ENCODE peak calls at places on chromosomes 2 and 18, in six cellular contexts. One of them, this sample, is unnamed.

GRCh38 chr2:178377046-178377445 is 73.9 kb downstream of the PRKRA start:
- DNase-seq in thyroid gland: no peak
- DNase-seq in body of pancreas: no peak
- DNase-seq in Peyer's patch: no peak
- DNase-seq in upper lobe of left lung: no peak
- DNase-seq in sigmoid colon: no peak
- DNase-seq in this sample: no peak

GRCh38 chr18:31992836-31993575 is 25.6 kb upstream of the RNF125 start:
- DNase-seq in upper lobe of left lung: no peak
- DNase-seq in sigmoid colon: no peak
- DNase-seq in body of pancreas: no peak
- DNase-seq in thyroid gland: no peak
- DNase-seq in Peyer's patch: no peak
- DNase-seq in this sample: no peak

GRCh38 chr2:18578033-18578432 is 11.3 kb downstream of the NT5C1B start:
- DNase-seq in upper lobe of left lung: no peak
- DNase-seq in Peyer's patch: no peak
- DNase-seq in body of pancreas: no peak
- DNase-seq in sigmoid colon: no peak
- DNase-seq in thyroid gland: no peak
- DNase-seq in this sample: no peak

GRCh38 chr18:64330161-64330560 is 181.3 kb upstream of the LINC00305 start:
- DNase-seq in thyroid gland: no peak
- DNase-seq in upper lobe of left lung: no peak
- DNase-seq in Peyer's patch: no peak
- DNase-seq in sigmoid colon: no peak
- DNase-seq in body of pancreas: no peak
- DNase-seq in this sample: no peak

GRCh38 chr18:45324489-45325111 is 290.7 kb upstream of the SLC14A2 start:
- DNase-seq in thyroid gland: peak; percentile 24
- DNase-seq in Peyer's patch: peak; percentile 51
- DNase-seq in sigmoid colon: peak; percentile 84
- DNase-seq in upper lobe of left lung: peak; percentile 23
- DNase-seq in body of pancreas: peak; percentile 18
- DNase-seq in this sample: no peak

GRCh38 chr2:16184341-16184890 is 244.1 kb downstream of the MYCN start:
- DNase-seq in body of pancreas: no peak
- DNase-seq in Peyer's patch: no peak
- DNase-seq in sigmoid colon: no peak
- DNase-seq in thyroid gland: no peak
- DNase-seq in upper lobe of left lung: no peak
- DNase-seq in this sample: no peak

GRCh38 chr2:238476258-238476657 is 49.5 kb downstream of the ASB1 start:
- DNase-seq in thyroid gland: no peak
- DNase-seq in sigmoid colon: no peak
- DNase-seq in body of pancreas: no peak
- DNase-seq in upper lobe of left lung: no peak
- DNase-seq in Peyer's patch: no peak
- DNase-seq in this sample: no peak

GRCh38 chr2:156300337-156300736 is 32.2 kb downstream of the NR4A2 start:
- DNase-seq in Peyer's patch: no peak
- DNase-seq in body of pancreas: no peak
- DNase-seq in thyroid gland: no peak
- DNase-seq in sigmoid colon: no peak
- DNase-seq in upper lobe of left lung: no peak
- DNase-seq in this sample: no peak

GRCh38 chr2:120934221-120934639 is 198.6 kb downstream of the GLI2 start:
- DNase-seq in sigmoid colon: no peak
- DNase-seq in upper lobe of left lung: no peak
- DNase-seq in thyroid gland: no peak
- DNase-seq in body of pancreas: no peak
- DNase-seq in Peyer's patch: no peak
- DNase-seq in this sample: no peak
- H3K4me1 ChIP-seq in sigmoid colon: no peaks in the 10 kb centered on the region
- H3K4me1 ChIP-seq in upper lobe of left lung: peaks cover 12% of the 10 kb centered on the region
- H3K4me1 ChIP-seq in thyroid gland: peaks cover 3% of the 10 kb centered on the region
- H3K4me1 ChIP-seq in body of pancreas: peaks cover 17% of the 10 kb centered on the region
- H3K4me1 ChIP-seq in Peyer's patch: no peaks in the 10 kb centered on the region
- H3K4me1 ChIP-seq in this sample: peaks cover 66% of the 10 kb centered on the region

GRCh38 chr2:157301323-157301722 is 24.3 kb downstream of the ERMN start:
- DNase-seq in sigmoid colon: no peak
- DNase-seq in thyroid gland: no peak
- DNase-seq in upper lobe of left lung: no peak
- DNase-seq in Peyer's patch: no peak
- DNase-seq in body of pancreas: no peak
- DNase-seq in this sample: no peak
- TF ChIP-seq POLR2A in sigmoid colon: no peak
- TF ChIP-seq POLR2A in thyroid gland: no peak
- TF ChIP-seq POLR2A in upper lobe of left lung: no peak
- TF ChIP-seq POLR2A in Peyer's patch: no peak
- TF ChIP-seq POLR2A in body of pancreas: no peak
- TF ChIP-seq POLR2A in this sample: no peak

DNA sequence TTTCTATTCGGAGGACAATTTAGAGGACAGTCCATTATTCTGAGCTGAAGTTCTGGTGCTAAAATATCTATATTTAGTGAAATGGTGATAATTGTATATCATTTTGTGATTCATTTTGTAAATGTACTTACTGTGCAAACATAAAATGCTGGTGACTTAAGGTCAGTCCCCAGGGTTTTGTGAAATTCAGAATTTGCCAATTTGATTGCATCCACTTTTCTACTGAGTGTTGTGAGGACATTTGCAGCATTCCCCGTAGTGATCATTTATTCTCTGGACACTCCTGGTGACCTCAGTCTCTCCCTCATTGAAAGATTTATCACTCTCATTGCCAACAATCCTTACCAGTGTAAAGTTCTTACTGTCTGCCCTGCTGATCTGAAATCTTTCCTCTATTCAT is 98.2 kb downstream of the SOCS6 start:
- DNase-seq in Peyer's patch: no peak
- DNase-seq in body of pancreas: no peak
- DNase-seq in upper lobe of left lung: no peak
- DNase-seq in sigmoid colon: no peak
- DNase-seq in thyroid gland: no peak
- DNase-seq in this sample: no peak
- H3K4me1 ChIP-seq in Peyer's patch: no peaks in the 10 kb centered on the region
- H3K4me1 ChIP-seq in body of pancreas: no peaks in the 10 kb centered on the region
- H3K4me1 ChIP-seq in upper lobe of left lung: no peaks in the 10 kb centered on the region
- H3K4me1 ChIP-seq in sigmoid colon: no peaks in the 10 kb centered on the region
- H3K4me1 ChIP-seq in thyroid gland: no peaks in the 10 kb centered on the region
- H3K4me1 ChIP-seq in this sample: peaks cover 11% of the 10 kb centered on the region

DNA sequence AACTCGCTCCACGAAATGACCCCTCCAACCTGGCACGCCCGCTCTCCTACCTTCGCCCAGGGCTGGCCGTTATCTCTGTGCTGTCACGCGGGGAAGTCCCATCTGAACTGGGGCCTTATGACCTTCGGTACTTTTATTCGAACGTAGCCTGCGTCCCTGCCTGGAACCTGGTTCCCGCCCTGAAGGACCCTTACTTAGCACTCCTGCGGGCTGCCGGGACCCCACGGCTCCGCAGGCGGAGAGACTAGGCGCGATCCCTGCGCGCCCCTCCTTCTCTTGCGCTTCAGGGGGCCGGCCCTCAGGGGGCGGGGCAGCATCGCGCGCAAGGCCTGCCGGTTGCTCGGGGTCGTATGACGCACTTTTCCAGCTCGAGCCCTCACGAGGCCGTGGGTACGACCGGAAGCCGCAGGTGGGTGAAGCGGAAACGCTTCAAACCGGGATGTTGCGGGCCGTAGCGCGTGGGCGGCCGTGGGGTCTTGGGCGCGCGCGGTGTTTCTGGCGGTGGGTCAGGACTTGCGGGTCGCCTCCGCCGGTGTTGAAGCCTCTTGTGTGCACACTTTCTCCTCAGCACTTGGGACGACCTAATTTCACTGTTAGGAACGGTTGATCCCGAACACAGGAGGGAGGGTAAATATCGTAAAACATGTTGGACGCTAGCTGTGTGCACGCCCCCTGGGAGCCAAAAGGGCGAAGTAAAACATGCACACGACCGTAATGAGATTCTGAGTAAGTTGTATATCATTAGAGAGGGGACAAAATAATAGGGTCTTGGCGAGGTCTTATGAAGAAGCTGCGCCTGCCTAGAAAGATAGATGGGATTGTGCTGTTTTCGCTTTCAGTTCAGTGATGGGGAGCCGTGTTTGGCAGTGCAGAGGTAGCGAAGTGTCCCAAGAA is at the start of the genes LIPT1 and TSGA10:
- DNase-seq in upper lobe of left lung: peak; percentile 94
- DNase-seq in body of pancreas: peak; percentile 89
- DNase-seq in thyroid gland: peak; percentile 95
- DNase-seq in sigmoid colon: peak; percentile 97
- DNase-seq in Peyer's patch: peak; percentile 97
- DNase-seq in this sample: peak; percentile 28
- TF ChIP-seq POLR2A in upper lobe of left lung: peak; percentile 80
- TF ChIP-seq POLR2A in body of pancreas: peak; percentile 92
- TF ChIP-seq POLR2A in thyroid gland: peak; percentile 98
- TF ChIP-seq POLR2A in sigmoid colon: peak; percentile 78
- TF ChIP-seq POLR2A in Peyer's patch: peak; percentile 68
- TF ChIP-seq POLR2A in this sample: no peak

DNA sequence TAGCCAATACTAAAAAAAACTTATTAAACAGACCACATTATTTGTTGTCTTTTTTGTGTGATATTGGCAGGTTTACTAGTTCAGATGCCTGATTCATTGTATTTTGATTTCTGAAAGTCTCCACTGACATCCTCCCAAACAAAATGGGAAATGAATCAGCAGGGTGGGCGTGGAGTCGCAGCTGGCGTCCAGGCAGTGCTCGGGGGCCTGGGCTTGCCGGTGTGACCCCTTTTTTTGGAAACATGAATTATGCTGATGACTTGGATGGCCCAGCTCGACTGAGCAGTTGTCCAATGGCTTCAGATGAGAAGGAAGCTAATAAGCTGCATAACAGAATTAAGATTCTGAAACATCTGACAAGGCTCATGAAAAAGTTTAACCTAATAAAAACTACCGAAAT is 1.7 kb upstream of the KCNG2 start:
- DNase-seq in upper lobe of left lung: no peak
- DNase-seq in body of pancreas: no peak
- DNase-seq in Peyer's patch: no peak
- DNase-seq in thyroid gland: no peak
- DNase-seq in sigmoid colon: peak; percentile 36
- DNase-seq in this sample: no peak
- H3K4me1 ChIP-seq in upper lobe of left lung: peaks cover 25% of the 10 kb centered on the region
- H3K4me1 ChIP-seq in body of pancreas: peaks cover 30% of the 10 kb centered on the region
- H3K4me1 ChIP-seq in Peyer's patch: peaks cover 4% of the 10 kb centered on the region
- H3K4me1 ChIP-seq in thyroid gland: peaks cover 16% of the 10 kb centered on the region
- H3K4me1 ChIP-seq in sigmoid colon: no peaks in the 10 kb centered on the region
- H3K4me1 ChIP-seq in this sample: peaks cover 39% of the 10 kb centered on the region

DNA sequence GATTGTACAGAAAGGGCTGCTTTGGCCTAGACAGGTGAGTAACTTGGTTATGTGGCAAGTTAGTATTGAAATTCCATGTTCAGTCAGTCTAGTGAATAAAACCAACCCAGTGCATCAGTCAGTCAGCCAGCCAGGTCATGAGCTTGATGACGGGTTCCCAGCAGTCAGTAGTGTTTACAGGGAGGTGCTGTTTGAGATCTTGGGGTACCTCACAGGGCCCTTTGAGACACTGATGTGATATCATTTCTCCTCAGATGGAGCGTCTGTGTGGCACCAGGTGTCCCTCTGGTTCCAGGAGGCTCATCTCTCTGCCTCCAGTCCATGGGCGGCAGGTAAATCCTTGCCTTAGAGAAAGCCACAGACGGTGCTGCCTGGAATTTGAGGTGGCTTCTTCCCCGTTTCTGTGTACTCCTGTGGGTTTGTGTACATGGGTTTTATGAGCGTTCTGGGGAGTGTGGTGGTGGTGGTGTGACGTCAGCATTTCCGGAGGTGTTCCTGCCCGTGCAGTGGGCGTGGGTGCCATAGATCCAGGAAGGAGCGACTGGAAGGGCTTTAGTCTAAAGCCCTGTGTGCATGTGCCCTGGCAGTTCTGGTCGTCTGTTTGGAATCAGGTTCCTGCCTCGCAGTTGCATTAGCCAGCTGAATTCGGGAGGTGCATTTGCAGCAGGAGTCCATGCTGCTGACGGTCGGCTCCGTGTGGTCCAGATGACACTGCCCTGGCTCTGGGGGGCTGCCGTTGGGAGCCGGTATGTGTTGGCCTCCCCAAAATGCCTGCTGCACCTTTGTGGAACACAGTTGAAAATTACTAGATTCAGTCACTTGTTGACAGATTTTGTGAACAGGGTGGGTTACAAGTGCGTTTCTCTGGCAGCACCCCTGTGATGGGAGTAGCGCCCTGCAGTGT is 2.1 kb downstream of the CTDP1 start:
- DNase-seq in body of pancreas: no peak
- DNase-seq in sigmoid colon: no peak
- DNase-seq in upper lobe of left lung: peak; percentile 67
- DNase-seq in thyroid gland: no peak
- DNase-seq in Peyer's patch: peak; percentile 66
- DNase-seq in this sample: no peak
- TF ChIP-seq POLR2A in body of pancreas: no peak
- TF ChIP-seq POLR2A in sigmoid colon: peak; percentile 10
- TF ChIP-seq POLR2A in upper lobe of left lung: no peak
- TF ChIP-seq POLR2A in thyroid gland: no peak
- TF ChIP-seq POLR2A in Peyer's patch: no peak
- TF ChIP-seq POLR2A in this sample: no peak

GRCh38 chr2:136383161-136383560 is 265.2 kb upstream of the CXCR4 start:
- DNase-seq in Peyer's patch: no peak
- DNase-seq in sigmoid colon: no peak
- DNase-seq in upper lobe of left lung: no peak
- DNase-seq in body of pancreas: no peak
- DNase-seq in thyroid gland: no peak
- DNase-seq in this sample: no peak

GRCh38 chr2:136384541-136385303 is 266.8 kb upstream of the CXCR4 start:
- DNase-seq in body of pancreas: no peak
- DNase-seq in sigmoid colon: no peak
- DNase-seq in Peyer's patch: no peak
- DNase-seq in thyroid gland: peak; percentile 23
- DNase-seq in upper lobe of left lung: peak; percentile 32
- DNase-seq in this sample: no peak

GRCh38 chr2:136378712-136379595 is 261.0 kb upstream of the CXCR4 start:
- DNase-seq in sigmoid colon: no peak
- DNase-seq in Peyer's patch: peak; percentile 90
- DNase-seq in thyroid gland: peak; percentile 46
- DNase-seq in body of pancreas: peak; percentile 39
- DNase-seq in upper lobe of left lung: peak; percentile 53
- DNase-seq in this sample: no peak

GRCh38 chr2:136381722-136382633 is 264.0 kb upstream of the CXCR4 start:
- DNase-seq in sigmoid colon: no peak
- DNase-seq in body of pancreas: no peak
- DNase-seq in thyroid gland: no peak
- DNase-seq in upper lobe of left lung: peak; percentile 60
- DNase-seq in Peyer's patch: peak; percentile 90
- DNase-seq in this sample: no peak

GRCh38 chr2:136381245-136381644 is 263.3 kb upstream of the CXCR4 start:
- DNase-seq in Peyer's patch: no peak
- DNase-seq in upper lobe of left lung: no peak
- DNase-seq in body of pancreas: no peak
- DNase-seq in thyroid gland: no peak
- DNase-seq in sigmoid colon: no peak
- DNase-seq in this sample: no peak
- H3K4me1 ChIP-seq in Peyer's patch: peaks cover 20% of the 10 kb centered on the region
- H3K4me1 ChIP-seq in upper lobe of left lung: no peaks in the 10 kb centered on the region
- H3K4me1 ChIP-seq in body of pancreas: no peaks in the 10 kb centered on the region
- H3K4me1 ChIP-seq in thyroid gland: peaks cover 3% of the 10 kb centered on the region
- H3K4me1 ChIP-seq in sigmoid colon: no peaks in the 10 kb centered on the region
- H3K4me1 ChIP-seq in this sample: no peaks in the 10 kb centered on the region

GRCh38 chr2:32009479-32010256 is 1.1 kb downstream of the MEMO1 start:
- DNase-seq in sigmoid colon: peak; percentile 73
- DNase-seq in body of pancreas: peak; percentile 35
- DNase-seq in upper lobe of left lung: peak; percentile 50
- DNase-seq in Peyer's patch: peak; percentile 63
- DNase-seq in thyroid gland: peak; percentile 35
- DNase-seq in this sample: no peak
- TF ChIP-seq POLR2A in sigmoid colon: no peak
- TF ChIP-seq POLR2A in body of pancreas: no peak
- TF ChIP-seq POLR2A in upper lobe of left lung: no peak
- TF ChIP-seq POLR2A in Peyer's patch: peak; percentile 16
- TF ChIP-seq POLR2A in thyroid gland: peak; percentile 51
- TF ChIP-seq POLR2A in this sample: no peak

GRCh38 chr2:85001595-85001994 is 30.6 kb downstream of the KCMF1 start:
- DNase-seq in thyroid gland: no peak
- DNase-seq in sigmoid colon: no peak
- DNase-seq in Peyer's patch: no peak
- DNase-seq in body of pancreas: no peak
- DNase-seq in upper lobe of left lung: no peak
- DNase-seq in this sample: no peak
- H3K4me1 ChIP-seq in thyroid gland: peaks cover 8% of the 10 kb centered on the region
- H3K4me1 ChIP-seq in sigmoid colon: no peaks in the 10 kb centered on the region
- H3K4me1 ChIP-seq in Peyer's patch: peaks cover 6% of the 10 kb centered on the region
- H3K4me1 ChIP-seq in body of pancreas: peaks cover 39% of the 10 kb centered on the region
- H3K4me1 ChIP-seq in upper lobe of left lung: peaks cover 15% of the 10 kb centered on the region
- H3K4me1 ChIP-seq in this sample: peaks cover 71% of the 10 kb centered on the region